ENCODE peak calls at places on chromosomes 4 and X, in four cellular contexts. G is head of caudate nucleus; U is central memory CD4-positive, alpha-beta T cell; A is activated naive CD4-positive, alpha-beta T cell treated with Interleukin-2 at 50 U/mL for 16 hours. V is an unnamed sample.

GRCh38 chr4:41865981-41866798 is 69.0 kb upstream of the TMEM33 start:
- DNase-seq in U (no peak), A (no peak), G (no peak), V (no peak)

GRCh38 chrX:134735015-134735414 is 76.7 kb upstream of the PLAC1 start:
- DNase-seq in U (no peak), G (no peak), A (no peak), V (no peak)

GRCh38 chrX:109927663-109928273 is 75.1 kb upstream of the TMEM164 start:
- DNase-seq in G (no peak), U (no peak), A (no peak), V (no peak)

GRCh38 chr4:32268949-32269348 is 1548.8 kb downstream of the PCDH7 start:
- DNase-seq in U (no peak), G (no peak), A (no peak), V (peak)

GRCh38 chr4:84467601-84468000 is 31.5 kb downstream of the NKX6-1 start:
- DNase-seq in A (no peak), U (no peak), G (no peak), V (no peak)

GRCh38 chrX:30196322-30196721 is 19.0 kb upstream of the MAGEB2 start:
- DNase-seq in U (no peak), A (no peak), G (no peak), V (peak)

GRCh38 chr4:37666625-37667071 is 19.5 kb downstream of the RELL1 start:
- DNase-seq in U (no peak), G (no peak), A (peak), V (peak)

GRCh38 chrX:47200385-47201150 is 6.9 kb downstream of the UBA1 start:
- DNase-seq in U (no peak), G (no peak), A (no peak), V (peak)

GRCh38 chr4:99893029-99893428 is 1.2 kb downstream of the LAMTOR3 start:
- DNase-seq in G (no peak), U (no peak), A (no peak), V (no peak)

GRCh38 chr4:98092833-98093439 is 50.3 kb downstream of the STPG2 start:
- DNase-seq in U (no peak), G (no peak), A (no peak), V (peak)

GRCh38 chrX:50648151-50648550 is 165.8 kb downstream of the SHROOM4 start:
- DNase-seq in U (no peak), G (no peak), A (no peak), V (no peak)

GRCh38 chr4:71251266-71251665 is 87.6 kb upstream of the SLC4A4 start:
- DNase-seq in G (no peak), A (no peak), U (no peak), V (no peak)

GRCh38 chr4:123651127-123651526 is 254.5 kb downstream of the SPRY1 start:
- DNase-seq in U (no peak), G (no peak), A (no peak), V (peak)

GRCh38 chr4:183602444-183603102 is 56.4 kb downstream of the RWDD4 start:
- DNase-seq in A (no peak), U (no peak), G (no peak), V (peak)

GRCh38 chrX:149021164-149021563 is 483.9 kb downstream of the IDS start:
- DNase-seq in U (no peak), A (no peak), G (no peak), V (no peak)

GRCh38 chr4:139720806-139721205 is 55.2 kb downstream of the MGST2 start:
- DNase-seq in G (no peak), U (no peak), A (no peak), V (no peak)

GRCh38 chrX:133475953-133476352 is 60.7 kb upstream of the GPC4 start:
- DNase-seq in A (no peak), U (no peak), G (no peak), V (no peak)

GRCh38 chr4:40214038-40214437 is 17.2 kb downstream of the RHOH start:
- DNase-seq in U (peak), A (peak), G (no peak), V (no peak)

GRCh38 chr4:101649790-101650450 is 140.6 kb upstream of the BANK1 start:
- DNase-seq in A (no peak), G (no peak), U (no peak), V (peak)

GRCh38 chrX:22325091-22325490 is 52.4 kb downstream of the CBLL2 start:
- DNase-seq in A (no peak), G (no peak), U (no peak), V (no peak)

GRCh38 chr4:929970-930625 is 2.0 kb downstream of the GAK start:
- DNase-seq in A (no peak), G (no peak), U (no peak), V (peak)

GRCh38 chrX:56569378-56570061 is 6.1 kb downstream of the UBQLN2 start:
- DNase-seq in U (no peak), A (no peak), G (no peak), V (no peak)

GRCh38 chr4:32192363-32192762 is 1472.2 kb downstream of the PCDH7 start:
- DNase-seq in A (no peak), U (no peak), G (no peak), V (no peak)

GRCh38 chr4:79763486-79764075 is 309.4 kb downstream of the ANTXR2 start:
- DNase-seq in G (no peak), A (no peak), U (no peak), V (no peak)

GRCh38 chr4:126405369-126405982 is 1090.7 kb downstream of the FAT4 start:
- DNase-seq in A (no peak), G (no peak), U (no peak), V (peak)

GRCh38 chrX:15739886-15740285 is 1.8 kb downstream of the CA5B start:
- DNase-seq in G (no peak), A (no peak), U (no peak), V (no peak)

GRCh38 chr4:153072661-153073060 is 131.6 kb upstream of the TRIM2 start:
- DNase-seq in U (no peak), A (no peak), G (no peak), V (no peak)

GRCh38 chrX:31629195-31629594 is 557.4 kb upstream of the FTHL17 start:
- DNase-seq in U (no peak), A (no peak), G (no peak), V (no peak)

GRCh38 chr4:98341309-98341708 is 80.1 kb downstream of the RAP1GDS1 start:
- DNase-seq in A (no peak), U (no peak), G (no peak), V (no peak)

GRCh38 chr4:28744066-28744465 is 1883.4 kb downstream of the STIM2 start:
- DNase-seq in A (no peak), G (no peak), U (no peak), V (no peak)

GRCh38 chr4:99710681-99711345 is 53.2 kb upstream of the C4orf54 start:
- DNase-seq in A (no peak), G (no peak), U (no peak), V (peak)

V was measured in DMS53.